ENCODE peak calls at places on chromosome 9, in six cellular contexts. A is HEK293T; S is activated T-cell treated with anti-CD3 and anti-CD28 coated beads, Interleukin-2, amount 50 U/mL, for 4 hours; D is small intestine; R is ELF-1; H is anterior cingulate cortex. U is an unnamed sample.

GRCh38 chr9:32986971-32987370 is 14.5 kb downstream of the APTX start:
- DNase-seq in S (no peak), R (no peak), D (no peak), A (no peak), H (no peak), U (peak)

GRCh38 chr9:8114826-8115225 is 315.2 kb upstream of the DMAC1 start:
- DNase-seq in D (no peak), R (no peak), A (no peak), S (no peak), H (no peak), U (no peak)

GRCh38 chr9:99905833-99906402 is 536 bp upstream of the STX17 start:
- DNase-seq in S (no peak), A (no peak), R (peak), H (no peak), D (peak), U (peak)

GRCh38 chr9:19969721-19970120 is 180.9 kb upstream of the SLC24A2 start:
- DNase-seq in R (no peak), S (no peak), A (no peak), H (no peak), D (no peak), U (peak)

GRCh38 chr9:89352451-89352850 is 34.2 kb downstream of the SECISBP2 start:
- DNase-seq in R (no peak), A (no peak), H (no peak), D (no peak), S (no peak), U (no peak)

GRCh38 chr9:129703121-129703520 is 37.7 kb downstream of the PRRX2 start:
- DNase-seq in D (no peak), A (no peak), R (no peak), S (no peak), H (no peak), U (no peak)

GRCh38 chr9:130689937-130690700 is 3.5 kb upstream of the EXOSC2 start:
- DNase-seq in H (peak), S (no peak), D (peak), R (peak), A (peak), U (peak)

GRCh38 chr9:108188482-108188881 is 667.3 kb downstream of the ACTL7B start:
- DNase-seq in A (no peak), S (no peak), R (no peak), D (no peak), H (no peak), U (no peak)

GRCh38 chr9:124420991-124421543 is 5.8 kb upstream of the PSMB7 start:
- DNase-seq in D (no peak), S (no peak), H (peak), R (no peak), A (no peak), U (no peak)

GRCh38 chr9:98227883-98228282 is 27.6 kb downstream of the TBC1D2 start:
- DNase-seq in A (no peak), D (no peak), H (no peak), S (no peak), R (peak), U (no peak)

GRCh38 chr9:112144807-112145206 is 30.3 kb downstream of the SUSD1 start:
- DNase-seq in A (no peak), D (no peak), R (no peak), H (no peak), S (no peak), U (peak)

GRCh38 chr9:90009447-90009846 is 404.6 kb downstream of the GADD45G start:
- DNase-seq in S (no peak), R (no peak), D (no peak), A (no peak), H (no peak), U (no peak)

GRCh38 chr9:33167949-33168535 is 906 bp upstream of the B4GALT1 start:
- DNase-seq in A (no peak), H (no peak), D (no peak), S (no peak), R (peak), U (no peak)

GRCh38 chr9:127166651-127167524 is 44.5 kb upstream of the ANGPTL2 start:
- DNase-seq in A (no peak), R (no peak), S (no peak), D (peak), H (no peak), U (peak)

GRCh38 chr9:83355024-83355444 is 183.2 kb downstream of the FRMD3 start:
- DNase-seq in D (no peak), R (no peak), H (no peak), S (no peak), A (no peak), U (peak)

GRCh38 chr9:127130661-127131538 is 8.5 kb upstream of the ANGPTL2 start:
- DNase-seq in A (no peak), R (peak), H (peak), D (no peak), S (no peak), U (peak)

GRCh38 chr9:95784318-95784717 is 91.2 kb upstream of the ERCC6L2 start:
- DNase-seq in A (no peak), D (no peak), R (no peak), H (no peak), S (no peak), U (no peak)

GRCh38 chr9:13688990-13689600 is 409.6 kb upstream of the MPDZ start:
- DNase-seq in H (no peak), R (peak), D (no peak), A (no peak), S (no peak), U (peak)

U was measured in epithelial cell of esophagus.